ENCODE peak calls at places on chromosome 15, in five cellular contexts. K, N, I, U and X are unnamed samples.

GRCh38 chr15:26889298-26889898 is 22.5 kb downstream of the GABRA5 start:
- DNase-seq in K (no peak), N (peak; percentile 69), I (no peak), U (peak; percentile 4), X (peak; percentile 20)

GRCh38 chr15:64096486-64097431 is 977 bp downstream of the SNX1 start:
- DNase-seq in K (no peak), N (peak; percentile 25), I (no peak), U (no peak), X (no peak)

GRCh38 chr15:67048281-67049279 is 16.8 kb upstream of the SMAD3 start:
- DNase-seq in K (peak; percentile 86), N (peak; percentile 98), I (no peak), U (peak; percentile 42), X (no peak)

GRCh38 chr15:75347222-75348033 is 589 bp downstream of the NEIL1 start:
- DNase-seq in K (peak; percentile 80), N (peak; percentile 64), I (no peak), U (no peak), X (peak; percentile 91)

GRCh38 chr15:79406191-79406590 is 25.9 kb upstream of the MINAR1 start:
- DNase-seq in K (no peak), N (no peak), I (no peak), U (no peak), X (no peak)

GRCh38 chr15:41660235-41661077 is at the start of gene MGA:
- DNase-seq in K (peak; percentile 93), N (peak; percentile 96), I (peak; percentile 68), U (peak; percentile 54), X (peak; percentile 94)

GRCh38 chr15:29034151-29034550 is 148.4 kb downstream of the APBA2 start:
- DNase-seq in K (no peak), N (no peak), I (no peak), U (no peak), X (no peak)

GRCh38 chr15:58147151-58147550 is 9.0 kb downstream of the AQP9 start:
- DNase-seq in K (no peak), N (no peak), I (no peak), U (no peak), X (no peak)

GRCh38 chr15:70451861-70452653 is 311.3 kb downstream of the UACA start:
- DNase-seq in K (no peak), N (peak; percentile 54), I (no peak), U (no peak), X (no peak)

GRCh38 chr15:94453227-94453626 is 221.9 kb downstream of the MCTP2 start:
- DNase-seq in K (no peak), N (no peak), I (no peak), U (no peak), X (no peak)